ENCODE peak calls at places on chromosomes 16 and 17, in eight cellular contexts. Z is PC-9, R is pons, C is AG08395, W is RWPE1, F is GM04503, V is GM13977, B is transverse colon. N is an unnamed sample.

GRCh38 chr17:34781571-34782108 is 179.6 kb downstream of the CCT6B start:
- DNase-seq in Z (no peak), R (no peak), C (peak), W (peak), F (peak), V (no peak), B (no peak), N (peak)

GRCh38 chr16:69195371-69196029 is 8.5 kb downstream of the SNTB2 start:
- DNase-seq in Z (no peak), R (no peak), C (no peak), W (no peak), F (no peak), V (no peak), B (no peak), N (no peak)

GRCh38 chr16:68786685-68787418 is 49.8 kb downstream of the CDH1 start:
- DNase-seq in Z (no peak), R (peak), C (peak), W (peak), F (peak), V (no peak), B (peak), N (peak)

GRCh38 chr17:72004011-72004427 is 116.8 kb upstream of the SOX9 start:
- DNase-seq in Z (no peak), R (no peak), C (peak), W (peak), F (peak), V (no peak), B (no peak), N (no peak)

GRCh38 chr17:46195939-46196338 is 2.7 kb upstream of the KANSL1 start:
- DNase-seq in Z (no peak), R (no peak), C (no peak), W (no peak), F (no peak), V (no peak), B (no peak), N (no peak)

GRCh38 chr17:75439287-75439686 is 17.1 kb upstream of the TMEM94 start:
- DNase-seq in Z (no peak), R (no peak), C (no peak), W (no peak), F (no peak), V (no peak), B (no peak), N (no peak)

GRCh38 chr16:610513-611381 is 20.0 kb upstream of the WFIKKN1 start:
- DNase-seq in Z (no peak), R (peak), C (peak), W (peak), F (no peak), V (no peak), B (peak), N (peak)

GRCh38 chr17:65987988-65988387 is 203.9 kb downstream of the CEP112 start:
- DNase-seq in Z (peak), R (no peak), C (peak), W (peak), F (no peak), V (peak), B (peak), N (no peak)

GRCh38 chr16:67652578-67653130 is 7.4 kb downstream of the ACD start:
- DNase-seq in Z (no peak), R (no peak), C (peak), W (peak), F (no peak), V (no peak), B (no peak), N (no peak)

GRCh38 chr16:78448658-78449327 is 349.3 kb downstream of the WWOX start:
- DNase-seq in Z (no peak), R (no peak), C (no peak), W (no peak), F (no peak), V (no peak), B (no peak), N (no peak)

GRCh38 chr17:18981642-18982424 is 22.7 kb downstream of the FAM83G start:
- DNase-seq in Z (peak), R (no peak), C (peak), W (no peak), F (no peak), V (no peak), B (peak), N (no peak)

GRCh38 chr17:67050476-67051154 is 6.3 kb downstream of the CACNG1 start:
- DNase-seq in Z (no peak), R (no peak), C (no peak), W (no peak), F (no peak), V (no peak), B (no peak), N (no peak)

GRCh38 chr16:66503030-66503429 is 46.9 kb downstream of the TK2 start:
- DNase-seq in Z (no peak), R (no peak), C (no peak), W (no peak), F (no peak), V (no peak), B (no peak), N (peak)

GRCh38 chr17:44378171-44378705 is 11.2 kb downstream of the ITGA2B start:
- DNase-seq in Z (no peak), R (no peak), C (no peak), W (no peak), F (no peak), V (no peak), B (no peak), N (no peak)

GRCh38 chr16:89358030-89359005 is 132.0 kb downstream of the ANKRD11 start:
- DNase-seq in Z (no peak), R (no peak), C (no peak), W (no peak), F (no peak), V (no peak), B (peak), N (no peak)

GRCh38 chr17:48555183-48555615 is 10.3 kb upstream of the HOXB2 start:
- DNase-seq in Z (no peak), R (no peak), C (peak), W (peak), F (peak), V (peak), B (no peak), N (no peak)

GRCh38 chr17:76549215-76549518 is 9.3 kb downstream of the PRCD start:
- DNase-seq in Z (no peak), R (no peak), C (no peak), W (no peak), F (no peak), V (no peak), B (no peak), N (no peak)

GRCh38 chr17:3318336-3318735 is 20.2 kb upstream of the OR3A1 start:
- DNase-seq in Z (no peak), R (no peak), C (no peak), W (peak), F (no peak), V (no peak), B (no peak), N (no peak)

GRCh38 chr17:78532922-78533640 is 44.1 kb downstream of the DNAH17 start:
- DNase-seq in Z (peak), R (no peak), C (peak), W (peak), F (no peak), V (no peak), B (no peak), N (no peak)

GRCh38 chr16:73877148-73877547 is 419.5 kb upstream of the PSMD7 start:
- DNase-seq in Z (no peak), R (no peak), C (no peak), W (no peak), F (no peak), V (no peak), B (no peak), N (no peak)

GRCh38 chr17:81491193-81491592 is 21.4 kb downstream of the ACTG1 start:
- DNase-seq in Z (no peak), R (no peak), C (no peak), W (no peak), F (no peak), V (no peak), B (peak), N (no peak)

GRCh38 chr16:81385031-81385756 is 59.4 kb upstream of the CMIP start:
- DNase-seq in Z (no peak), R (no peak), C (no peak), W (no peak), F (no peak), V (no peak), B (no peak), N (no peak)

GRCh38 chr16:72644911-72645310 is 403.0 kb downstream of the ZFHX3 start:
- DNase-seq in Z (no peak), R (no peak), C (no peak), W (no peak), F (no peak), V (no peak), B (no peak), N (no peak)

GRCh38 chr16:11274964-11275363 is 1.3 kb downstream of the PRM2 start:
- DNase-seq in Z (no peak), R (no peak), C (no peak), W (no peak), F (no peak), V (no peak), B (no peak), N (no peak)

GRCh38 chr17:79395046-79395445 is 215.8 kb downstream of the RBFOX3 start:
- DNase-seq in Z (no peak), R (no peak), C (no peak), W (no peak), F (no peak), V (no peak), B (no peak), N (no peak)

GRCh38 chr17:65434251-65434650 is 127.2 kb downstream of the AXIN2 start:
- DNase-seq in Z (no peak), R (no peak), C (no peak), W (no peak), F (no peak), V (no peak), B (no peak), N (no peak)

GRCh38 chr16:31382485-31383161 is 10.5 kb upstream of the ITGAD start:
- DNase-seq in Z (peak), R (peak), C (peak), W (peak), F (no peak), V (peak), B (peak), N (peak)

GRCh38 chr17:59331929-59332889 is 754 bp downstream of the YPEL2 start:
- DNase-seq in Z (peak), R (peak), C (peak), W (no peak), F (no peak), V (peak), B (peak), N (peak)